ENCODE peak calls at places on chromosomes 13 and 19, in five cellular contexts. B is fibroblast of pulmonary artery; O is posterior cingulate gyrus; A is AG09309; R is activated T-helper 1 cell treated with anti-CD3 and anti-CD28 coated beads, Interleukin-2, amount 50 U/mL, for 16 hours. L is an unnamed sample.

GRCh38 chr19:674282-675151 is 1.7 kb upstream of the FSTL3 start:
- DNase-seq in B (no peak), O (no peak), A (no peak), R (no peak), L (no peak)

GRCh38 chr19:1467228-1467511 is 11.8 kb downstream of the C19orf25 start:
- DNase-seq in B (no peak), O (no peak), A (no peak), R (no peak), L (no peak)

GRCh38 chr13:41694902-41695301 is 237.6 kb downstream of the RGCC start:
- DNase-seq in B (peak; percentile 95), O (no peak), A (peak; percentile 91), R (no peak), L (no peak)

GRCh38 chr19:46288896-46289588 is 7.8 kb upstream of the HIF3A start:
- DNase-seq in B (peak; percentile 98), O (no peak), A (peak; percentile 66), R (no peak), L (no peak)

GRCh38 chr19:15129856-15130580 is 22.8 kb downstream of the SYDE1 start:
- DNase-seq in B (no peak), O (no peak), A (no peak), R (no peak), L (no peak)

GRCh38 chr19:49515767-49516166 is 3.3 kb downstream of the FCGRT start:
- DNase-seq in B (peak; percentile 72), O (no peak), A (no peak), R (no peak), L (no peak)

GRCh38 chr13:60654405-60654804 is 257.4 kb downstream of the TDRD3 start:
- DNase-seq in B (peak; percentile 39), O (peak; percentile 85), A (no peak), R (no peak), L (no peak)

GRCh38 chr13:98541701-98542203 is 35.2 kb downstream of the STK24 start:
- DNase-seq in B (no peak), O (no peak), A (no peak), R (no peak), L (no peak)

GRCh38 chr13:47594833-47595232 is 406.2 kb downstream of the SUCLA2 start:
- DNase-seq in B (peak; percentile 21), O (no peak), A (no peak), R (no peak), L (no peak)

GRCh38 chr13:79468402-79468801 is 12.6 kb upstream of the NDFIP2 start:
- DNase-seq in B (no peak), O (no peak), A (no peak), R (no peak), L (no peak)

GRCh38 chr13:88074794-88075509 is 403.8 kb downstream of the SLITRK5 start:
- DNase-seq in B (peak; percentile 3), O (no peak), A (no peak), R (no peak), L (no peak)

GRCh38 chr13:81927347-81927746 is 1586.4 kb upstream of the SPRY2 start:
- DNase-seq in B (no peak), O (no peak), A (no peak), R (no peak), L (no peak)

GRCh38 chr19:40867701-40868100 is 14.3 kb downstream of the CYP2A7 start:
- DNase-seq in B (no peak), O (no peak), A (no peak), R (no peak), L (no peak)

GRCh38 chr13:113291997-113292862 is 4.8 kb upstream of the LAMP1 start:
- DNase-seq in B (no peak), O (no peak), A (no peak), R (no peak), L (no peak)

GRCh38 chr19:33872445-33873320 is 76.0 kb downstream of the KCTD15 start:
- DNase-seq in B (no peak), O (no peak), A (no peak), R (no peak), L (no peak)

GRCh38 chr19:2848625-2849024 is 7.3 kb downstream of the ZNF555 start:
- DNase-seq in B (no peak), O (no peak), A (peak; percentile 58), R (no peak), L (no peak)

GRCh38 chr13:31920301-31920818 is 111.2 kb upstream of the FRY start:
- DNase-seq in B (peak; percentile 21), O (no peak), A (no peak), R (no peak), L (no peak)

L was measured in central memory CD8-positive, alpha-beta T cell.